ENCODE peak calls at places on chromosomes 5 and 9, in five cellular contexts. R, Q, G, F and J are unnamed samples.

GRCh38 chr9:78014776-78015175 is 16.8 kb downstream of the GNAQ start:
- DNase-seq in G (no peak), Q (no peak), F (no peak), R (no peak), J (no peak)

GRCh38 chr5:136094189-136094912 is 38.3 kb upstream of the SMAD5 start:
- DNase-seq in G (no peak), R (peak; percentile 72), F (no peak), Q (no peak), J (peak; percentile 50)

GRCh38 chr9:6715755-6716643 is 41.8 kb upstream of the KDM4C start:
- DNase-seq in R (peak; percentile 85), F (peak; percentile 28), Q (peak; percentile 73), G (no peak), J (peak; percentile 80)

GRCh38 chr5:75717082-75717922 is at the start of gene POC5:
- DNase-seq in F (peak; percentile 98), R (peak; percentile 99), Q (peak; percentile 99), G (peak; percentile 99), J (peak; percentile 98)

GRCh38 chr5:138369706-138370105 is 17.2 kb downstream of the KDM3B start:
- DNase-seq in Q (no peak), F (no peak), R (no peak), G (no peak), J (no peak)

GRCh38 chr5:79829260-79829659 is 139.6 kb downstream of the CMYA5 start:
- DNase-seq in Q (no peak), G (peak; percentile 74), R (no peak), F (peak; percentile 32), J (no peak)

GRCh38 chr5:84119252-84119651 is 265.4 kb downstream of the EDIL3 start:
- DNase-seq in Q (no peak), F (no peak), R (no peak), G (no peak), J (no peak)

GRCh38 chr5:14451866-14452265 is 129.7 kb upstream of the OTULINL start:
- DNase-seq in G (peak; percentile 36), F (no peak), R (no peak), Q (no peak), J (no peak)

GRCh38 chr9:35272989-35273388 is 111.2 kb downstream of the UNC13B start:
- DNase-seq in R (no peak), F (no peak), Q (no peak), G (no peak), J (no peak)

GRCh38 chr9:135226369-135227050 is 139.0 kb downstream of the OLFM1 start:
- DNase-seq in G (no peak), F (no peak), R (no peak), Q (no peak), J (no peak)

GRCh38 chr9:135225619-135226228 is 138.3 kb downstream of the OLFM1 start:
- DNase-seq in F (no peak), G (no peak), R (no peak), Q (no peak), J (no peak)

GRCh38 chr9:135223831-135224230 is 136.4 kb downstream of the OLFM1 start:
- DNase-seq in F (no peak), R (no peak), G (no peak), Q (no peak), J (no peak)

GRCh38 chr9:135224286-135224871 is 136.9 kb downstream of the OLFM1 start:
- DNase-seq in R (no peak), G (no peak), Q (no peak), F (no peak), J (peak; percentile 85)

GRCh38 chr9:135224921-135225541 is 137.6 kb downstream of the OLFM1 start:
- DNase-seq in F (no peak), G (no peak), Q (no peak), R (no peak), J (no peak)
- H3K9me3 ChIP-seq in F (no peaks in the 10 kb centered on the region), G (no peaks in the 10 kb centered on the region), Q (no peaks in the 10 kb centered on the region), R (no peaks in the 10 kb centered on the region), J (no peaks in the 10 kb centered on the region)

DNA sequence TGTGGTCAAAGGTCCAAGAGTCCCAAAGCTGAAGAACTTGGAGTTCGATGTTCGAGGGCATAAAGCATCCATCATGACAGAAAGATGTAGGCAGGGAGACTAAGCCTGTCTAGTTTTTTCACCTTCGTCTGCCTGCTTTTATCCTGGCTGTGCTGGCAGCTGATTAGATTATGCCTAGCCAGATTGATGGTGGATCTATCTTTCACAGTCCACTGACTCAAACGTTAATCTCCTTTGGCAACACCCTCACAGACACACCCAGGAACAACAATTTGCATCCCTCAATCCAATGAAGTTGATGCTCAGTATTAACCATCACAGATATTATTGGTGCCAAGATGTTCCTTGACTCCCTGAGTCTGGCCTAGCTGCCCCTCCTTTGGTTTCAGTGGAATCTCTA is 530.8 kb upstream of the CLINT1 start:
- DNase-seq in G (no peak), Q (no peak), R (no peak), F (no peak), J (no peak)
- TF ChIP-seq POLR2A in G (no peak), Q (no peak), R (no peak), F (no peak), J (no peak)

GRCh38 chr9:82080265-82080664 is 91.7 kb downstream of the SPATA31D1 start:
- DNase-seq in R (no peak), F (no peak), G (no peak), Q (no peak), J (no peak)
- TF ChIP-seq EP300 in R (no peak), F (no peak), G (no peak), Q (no peak), J (no peak)

GRCh38 chr9:103152473-103152872 is 157.3 kb downstream of the CYLC2 start:
- DNase-seq in G (no peak), R (no peak), Q (no peak), F (no peak), J (no peak)
- H3K9me3 ChIP-seq in G (no peaks in the 10 kb centered on the region), R (peaks cover 8% of the 10 kb centered on the region), Q (no peaks in the 10 kb centered on the region), F (no peaks in the 10 kb centered on the region), J (peaks cover 21% of the 10 kb centered on the region)